ENCODE peak calls at places on chromosomes 7 and 10, in four cellular contexts. A is ovary, Q is hepatocyte, C is neural progenitor cell. G is an unnamed sample. For H3K27me3, the result is how much of the 10 kb centered on the place peaks cover.

GRCh38 chr10:17123062-17123661 is 6.4 kb downstream of the CUBN start:
- DNase-seq in A (no peak), Q (no peak), C (no peak), G (peak)

GRCh38 chr10:48809261-48809660 is 124.6 kb downstream of the WDFY4 start:
- DNase-seq in A (no peak), Q (no peak), C (no peak), G (no peak)

GRCh38 chr10:132708936-132709335 is 77.0 kb downstream of the NKX6-2 start:
- DNase-seq in A (peak), Q (no peak), C (no peak), G (no peak)

GRCh38 chr7:121181357-121181756 is 147.4 kb upstream of the WNT16 start:
- DNase-seq in A (no peak), Q (no peak), C (no peak), G (no peak)

GRCh38 chr7:142872106-142872675 is 13.4 kb downstream of the TRPV6 start:
- DNase-seq in A (no peak), Q (no peak), C (no peak), G (no peak)

GRCh38 chr10:17923728-17924127 is 28.0 kb upstream of the SLC39A12 start:
- DNase-seq in A (no peak), Q (peak), C (no peak), G (peak)

GRCh38 chr7:64686493-64687184 is 20.7 kb downstream of the ZNF107 start:
- DNase-seq in A (no peak), Q (no peak), C (no peak), G (no peak)

GRCh38 chr7:86629-87028 is 105.7 kb upstream of the FAM20C start:
- DNase-seq in A (peak), Q (peak), C (peak), G (no peak)

GRCh38 chr7:66529889-66530615 is 98.6 kb upstream of the KCTD7 start:
- DNase-seq in A (no peak), Q (no peak), C (peak), G (no peak)

GRCh38 chr10:122490786-122491680 is 29.7 kb downstream of the HTRA1 start:
- DNase-seq in A (peak), Q (no peak), C (no peak), G (no peak)

GRCh38 chr10:110876788-110877187 is 5.1 kb downstream of the PDCD4 start:
- DNase-seq in A (no peak), Q (no peak), C (no peak), G (no peak)

GRCh38 chr7:139851770-139852481 is 22.9 kb downstream of the TBXAS1 start:
- DNase-seq in A (no peak), Q (no peak), C (no peak), G (no peak)

GRCh38 chr10:114181971-114182370 is 2.8 kb downstream of the TDRD1 start:
- DNase-seq in A (peak), Q (no peak), C (no peak), G (no peak)

GRCh38 chr10:127148933-127149220 is 47.5 kb downstream of the INSYN2A start:
- DNase-seq in A (no peak), Q (no peak), C (no peak), G (no peak)

GRCh38 chr7:31336202-31337035 is 4.1 kb downstream of the NEUROD6 start:
- DNase-seq in A (no peak), Q (peak), C (peak), G (no peak)

GRCh38 chr7:20491286-20491685 is 124.2 kb upstream of the ABCB5 start:
- DNase-seq in A (no peak), Q (no peak), C (no peak), G (no peak)

GRCh38 chr10:123402656-123403055 is 248.5 kb downstream of the BUB3 start:
- DNase-seq in A (no peak), Q (no peak), C (no peak), G (no peak)

GRCh38 chr7:151339651-151340377 is 1.8 kb upstream of the NUB1 start:
- DNase-seq in A (no peak), Q (no peak), C (no peak), G (no peak)

GRCh38 chr7:45118830-45119452 is 7.4 kb upstream of the TBRG4 start:
- DNase-seq in A (no peak), Q (no peak), C (no peak), G (no peak)

GRCh38 chr7:136976504-136977251 is 108.2 kb downstream of the CHRM2 start:
- DNase-seq in A (no peak), Q (no peak), C (no peak), G (peak)

GRCh38 chr10:131683941-131684340 is 216.9 kb upstream of the PPP2R2D start:
- DNase-seq in A (no peak), Q (no peak), C (no peak), G (no peak)

GRCh38 chr7:114426824-114427223 is 12.2 kb downstream of the FOXP2 start:
- DNase-seq in A (no peak), Q (peak), C (peak), G (no peak)

GRCh38 chr7:98222533-98223195 is 11.4 kb downstream of the BHLHA15 start:
- DNase-seq in A (no peak), Q (peak), C (no peak), G (no peak)

GRCh38 chr10:113550365-113550764 is 2.5 kb upstream of the HABP2 start:
- DNase-seq in A (no peak), Q (no peak), C (no peak), G (no peak)

GRCh38 chr10:79898597-79899325 is 50.1 kb downstream of the SFTPD start:
- DNase-seq in A (no peak), Q (no peak), C (no peak), G (peak)

GRCh38 chr10:88138319-88138848 is 275.0 kb downstream of the PTEN start:
- DNase-seq in A (no peak), Q (peak), C (no peak), G (no peak)

GRCh38 chr10:61904711-61905445 is 3.4 kb downstream of the ARID5B start:
- DNase-seq in A (peak), Q (peak), C (peak), G (no peak)

GRCh38 chr7:157540020-157540419 is 203.2 kb downstream of the DNAJB6 start:
- DNase-seq in A (no peak), Q (no peak), C (no peak), G (no peak)

GRCh38 chr7:29375641-29376562 is 181.3 kb downstream of the CHN2 start:
- DNase-seq in A (no peak), Q (peak), C (no peak), G (no peak)

GRCh38 chr7:149670288-149670687 is 103.1 kb downstream of the ZNF467 start:
- DNase-seq in A (peak), Q (peak), C (no peak), G (no peak)

GRCh38 chr7:100483101-100483727 is 513 bp upstream of the NYAP1 start:
- DNase-seq in A (peak), Q (peak), C (peak), G (no peak)

GRCh38 chr10:17203416-17203815 is 1.9 kb upstream of the TRDMT1 start:
- DNase-seq in A (no peak), Q (no peak), C (no peak), G (no peak)

GRCh38 chr7:158285383-158285770 is 302.2 kb downstream of the PTPRN2 start:
- DNase-seq in A (no peak), Q (no peak), C (no peak), G (no peak)

GRCh38 chr7:135710417-135711138 is 17.4 kb downstream of the SLC13A4 start:
- DNase-seq in A (no peak), Q (peak), C (peak), G (no peak)
- H3K4me3 ChIP-seq in A (no peak), Q (no peak), C (no peak), G (no peak)

GRCh38 chr7:1421946-1422345 is 37.3 kb downstream of the MICALL2 start:
- DNase-seq in A (no peak), Q (no peak), C (no peak), G (no peak)

GRCh38 chr7:1419310-1419634 is 40.0 kb downstream of the MICALL2 start:
- DNase-seq in A (no peak), Q (no peak), C (no peak), G (no peak)

GRCh38 chr7:1418505-1419309 is 40.6 kb downstream of the MICALL2 start:
- DNase-seq in A (no peak), Q (no peak), C (peak), G (no peak)

GRCh38 chr7:1421020-1421790 is 38.1 kb downstream of the MICALL2 start:
- DNase-seq in A (no peak), Q (no peak), C (no peak), G (no peak)

DNA sequence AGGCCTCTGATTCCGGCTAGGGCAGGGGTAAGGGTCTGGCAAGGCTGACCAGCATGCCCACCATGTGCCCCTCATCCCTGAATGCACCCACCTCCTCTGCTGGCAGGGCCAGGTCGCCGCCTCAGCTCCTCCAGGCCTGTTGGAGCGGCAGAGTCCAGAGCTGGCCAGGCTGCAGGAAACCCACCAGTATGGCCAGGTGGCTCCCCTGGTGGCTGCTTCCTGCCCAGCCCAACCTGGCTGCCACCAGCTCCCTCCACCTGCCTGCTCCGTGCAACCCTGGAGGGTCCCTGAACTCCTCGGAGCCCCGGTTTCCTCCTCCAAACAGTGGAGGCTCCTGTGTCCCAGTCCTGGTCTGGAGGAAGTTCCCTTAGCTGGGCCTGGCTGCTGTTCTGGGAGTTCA is 39.6 kb downstream of the MICALL2 start:
- DNase-seq in A (no peak), Q (no peak), C (no peak), G (no peak)
- H3K27me3 ChIP-seq in A (under half), Q (under half), C (under half), G (under half)

DNA sequence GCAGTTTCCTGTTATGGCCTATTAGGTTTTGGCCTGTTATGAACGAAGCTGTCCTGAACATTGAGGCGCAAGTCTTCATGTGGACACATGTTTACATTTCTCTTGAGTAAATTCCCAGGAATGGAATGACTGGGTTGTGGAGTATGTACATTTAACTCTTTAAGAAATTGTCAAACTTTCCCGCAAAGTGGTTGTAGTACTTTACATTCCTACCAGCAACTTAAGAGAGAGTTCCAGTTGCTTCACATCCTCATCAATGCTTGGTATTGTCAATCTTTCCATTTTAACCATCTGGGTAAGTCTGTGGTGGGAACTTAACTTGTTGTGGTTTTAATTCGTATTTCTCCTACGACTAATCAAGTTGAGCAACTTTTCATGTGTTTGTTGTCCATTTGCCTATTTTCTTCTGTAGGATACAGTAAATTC is 73.7 kb downstream of the FAM241B start:
- DNase-seq in A (no peak), Q (no peak), C (no peak), G (peak)
- TF ChIP-seq CTCF in A (no peak), Q (no peak), C (no peak), G (no peak)

DNA sequence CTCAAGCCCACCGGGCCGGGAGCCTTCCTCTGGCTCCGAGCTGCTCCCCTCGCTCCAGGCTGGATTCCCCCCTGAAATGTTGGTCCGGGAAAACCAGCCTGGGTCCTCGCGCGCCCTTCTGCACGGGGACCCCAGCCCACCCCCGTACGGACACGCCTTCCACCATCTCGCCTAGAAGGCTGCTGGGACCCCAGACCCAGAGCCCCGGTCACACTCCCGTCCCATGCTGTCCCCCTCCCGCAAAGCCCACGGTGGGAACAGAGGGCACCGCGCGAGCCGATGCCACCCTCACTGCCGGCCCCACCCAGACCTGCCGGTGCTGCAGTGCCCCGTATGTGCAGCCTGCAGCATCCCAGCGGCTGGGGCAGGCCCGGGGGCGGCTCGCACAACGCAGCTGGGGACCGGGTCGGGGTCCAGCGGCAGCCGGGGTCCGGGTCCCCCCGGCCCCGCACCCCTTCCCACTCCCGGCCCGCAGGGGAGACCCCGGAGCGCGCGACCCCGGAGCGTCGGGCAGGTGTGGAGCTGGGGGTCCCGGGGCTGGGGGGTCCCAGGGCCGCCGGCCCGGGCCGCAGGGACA is 871 bp downstream of the SPOCK2 start:
- DNase-seq in A (no peak), Q (peak), C (peak), G (no peak)
- H3K4me3 ChIP-seq in A (peak), Q (peak), C (peak), G (no peak)

GRCh38 chr7:1341361-1341675 is 108.6 kb downstream of the UNCX start:
- DNase-seq in A (no peak), Q (no peak), C (no peak), G (no peak)

GRCh38 chr7:1340031-1340430 is 107.4 kb downstream of the UNCX start:
- DNase-seq in A (no peak), Q (no peak), C (no peak), G (no peak)

GRCh38 chr7:1343551-1343950 is 110.9 kb downstream of the UNCX start:
- DNase-seq in A (no peak), Q (no peak), C (no peak), G (no peak)

GRCh38 chr7:1340640-1341360 is 108.1 kb downstream of the UNCX start:
- DNase-seq in A (no peak), Q (no peak), C (no peak), G (no peak)

GRCh38 chr7:1341995-1342645 is 109.4 kb downstream of the UNCX start:
- DNase-seq in A (no peak), Q (no peak), C (no peak), G (no peak)
- H3K27me3 ChIP-seq in A (under half), Q (under half), C (under half), G (under half)

DNA sequence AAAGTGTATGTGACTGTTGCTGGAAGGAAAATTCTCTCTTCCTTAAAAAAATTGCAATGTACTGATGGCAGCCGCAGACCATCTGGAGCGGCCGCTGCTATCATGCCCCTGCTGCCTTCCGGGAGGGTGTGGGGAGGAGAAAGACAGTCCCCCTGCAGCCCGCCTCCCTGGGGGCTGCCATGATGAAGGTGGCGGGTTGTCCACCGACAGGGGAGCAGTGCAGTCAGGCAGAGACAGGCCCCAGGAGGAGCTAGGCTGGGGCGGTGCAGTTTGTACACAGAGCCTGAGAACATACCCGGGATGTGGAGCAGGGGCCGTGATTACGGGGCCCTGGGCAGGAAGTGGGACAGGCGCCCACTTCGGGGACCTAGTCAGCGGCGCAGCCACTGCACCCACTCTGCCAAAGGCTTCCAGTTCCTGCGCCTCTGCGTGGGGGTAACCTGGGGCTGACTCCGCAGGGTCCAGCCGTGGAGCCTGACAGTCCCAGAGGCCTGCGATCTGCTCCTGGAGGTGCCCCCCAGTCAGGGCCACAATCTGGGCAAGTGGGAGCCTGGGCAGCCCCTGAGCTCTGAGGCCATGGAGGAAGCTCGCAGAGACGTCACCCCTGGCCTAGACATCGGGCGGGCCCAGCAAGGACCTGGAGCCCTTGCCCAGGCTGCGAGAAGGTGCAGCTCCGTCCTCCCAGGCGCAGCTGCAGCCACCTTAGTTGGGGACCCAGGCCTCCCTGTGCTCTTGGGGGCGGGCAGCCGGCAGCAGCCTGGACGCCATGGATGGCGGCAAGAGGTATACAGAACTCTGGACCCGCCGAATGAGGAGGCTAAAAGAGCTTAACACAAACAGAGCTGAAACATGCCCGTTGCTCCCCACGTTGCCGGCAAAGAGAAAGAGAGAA is 1356.8 kb downstream of the XPNPEP1 start:
- DNase-seq in A (no peak), Q (no peak), C (no peak), G (no peak)
- TF ChIP-seq CTCF in A (no peak), Q (no peak), C (no peak), G (no peak)

GRCh38 chr10:91242940-91243339 is 22.5 kb downstream of the PCGF5 start:
- DNase-seq in A (no peak), Q (no peak), C (no peak), G (no peak)

GRCh38 chr10:91250341-91250740 is 29.9 kb downstream of the PCGF5 start:
- DNase-seq in A (no peak), Q (no peak), C (no peak), G (no peak)

GRCh38 chr10:91251430-91252056 is 31.1 kb downstream of the PCGF5 start:
- DNase-seq in A (peak), Q (peak), C (peak), G (peak)

GRCh38 chr10:91249700-91250099 is 29.2 kb downstream of the PCGF5 start:
- DNase-seq in A (no peak), Q (no peak), C (no peak), G (no peak)

DNA sequence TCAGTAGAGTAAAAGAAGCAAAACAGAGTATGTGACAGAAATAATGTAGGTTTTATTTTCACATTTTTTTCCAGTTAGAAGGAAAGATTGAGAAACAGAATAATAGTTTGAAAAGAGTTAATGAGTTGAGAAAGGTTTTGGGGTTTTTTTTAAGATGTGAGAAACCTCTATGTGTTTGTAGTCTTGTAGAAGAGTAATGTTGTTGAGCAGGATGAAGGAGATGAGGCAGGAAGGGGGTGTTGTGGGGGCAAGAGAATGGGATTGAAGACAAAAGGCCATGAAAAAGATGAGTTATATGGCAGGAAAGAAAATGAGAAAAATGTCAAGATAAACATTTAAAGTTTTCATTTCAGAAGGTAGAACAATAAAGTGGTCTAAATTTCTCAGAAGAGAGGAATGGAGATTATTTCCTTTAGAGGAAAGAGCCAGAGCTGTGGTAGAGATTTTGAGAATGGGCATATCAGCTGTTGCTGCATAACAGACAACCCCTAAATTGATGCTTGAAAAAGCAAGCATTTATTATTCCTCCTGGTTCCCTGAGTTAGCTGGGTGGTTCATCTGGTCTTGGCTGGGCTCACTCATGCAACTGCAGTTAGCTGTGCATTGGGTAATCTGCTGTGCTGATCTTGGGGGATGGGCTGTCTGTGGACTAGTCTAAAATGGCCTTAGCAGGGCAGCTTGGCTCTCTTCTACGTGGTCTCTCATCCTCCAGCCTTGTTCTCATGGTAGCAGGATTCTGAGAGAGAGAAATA is 27.1 kb downstream of the PCGF5 start:
- DNase-seq in A (no peak), Q (peak), C (peak), G (no peak)
- H3K4me3 ChIP-seq in A (no peak), Q (no peak), C (no peak), G (no peak)

DNA sequence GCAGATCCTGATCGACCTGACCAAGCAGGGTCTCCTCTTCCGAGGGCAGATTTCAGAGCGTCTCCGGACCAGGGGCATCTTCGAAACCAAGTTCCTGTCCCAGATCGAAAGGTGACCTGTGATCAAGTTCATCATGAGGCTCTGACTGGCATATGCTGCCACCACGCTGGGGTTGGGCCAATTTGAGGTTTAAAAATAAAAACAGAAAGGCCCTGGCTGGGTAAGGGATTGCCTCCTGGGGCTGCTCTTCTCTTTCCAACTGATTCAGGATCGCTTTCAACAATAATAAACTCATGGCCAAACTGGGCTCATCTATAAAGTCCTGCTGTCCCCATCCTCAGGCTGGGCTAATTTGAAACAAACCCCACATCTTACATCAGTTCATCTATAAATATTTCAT is 17.1 kb upstream of the HK1 start:
- DNase-seq in A (no peak), Q (no peak), C (no peak), G (no peak)
- H3K27me3 ChIP-seq in A (under half), Q (under half), C (under half), G (under half)

GRCh38 chr10:103947799-103948198 is 19.1 kb upstream of the SLK start:
- DNase-seq in A (no peak), Q (no peak), C (no peak), G (no peak)
- TF ChIP-seq CTCF in A (no peak), Q (no peak), C (no peak), G (no peak)

G was measured in BJ.